ENCODE peak calls at places on chromosomes 4 and X, in eight cellular contexts. K is NB4, N is epithelial cell of esophagus, S is GM06990, G is AG04450, Y is nephron progenitor cell, W is MM.1S, F is lower leg skin. V is an unnamed sample.

GRCh38 chrX:155434906-155435743 is 23.3 kb downstream of the F8A3 start:
- DNase-seq in N (no peak), F (no peak), W (no peak), S (no peak), Y (no peak), K (peak), G (no peak), V (no peak)

GRCh38 chr4:55030606-55031005 is 94.8 kb downstream of the KDR start:
- DNase-seq in S (no peak), K (no peak), Y (peak), N (peak), W (no peak), G (no peak), F (no peak), V (no peak)

GRCh38 chr4:104747635-104748034 is 252.9 kb upstream of the CXXC4 start:
- DNase-seq in Y (no peak), W (no peak), G (no peak), F (no peak), K (no peak), S (no peak), N (peak), V (no peak)

GRCh38 chr4:25670991-25671390 is 15.3 kb downstream of the SLC34A2 start:
- DNase-seq in S (no peak), F (no peak), Y (no peak), W (no peak), G (no peak), N (no peak), K (no peak), V (no peak)

GRCh38 chr4:37689353-37689752 is 3.2 kb upstream of the RELL1 start:
- DNase-seq in F (no peak), G (no peak), Y (no peak), S (no peak), K (peak), W (no peak), N (no peak), V (no peak)

GRCh38 chr4:99679204-99679603 is 21.6 kb upstream of the C4orf54 start:
- DNase-seq in W (no peak), S (no peak), N (no peak), F (no peak), G (no peak), Y (no peak), K (no peak), V (no peak)

GRCh38 chr4:188178276-188178675 is 39.0 kb downstream of the TRIML1 start:
- DNase-seq in Y (no peak), F (no peak), G (no peak), N (peak), S (no peak), W (no peak), K (no peak), V (no peak)

GRCh38 chr4:3201718-3202702 is 46.9 kb upstream of the MSANTD1 start:
- DNase-seq in W (no peak), G (peak), S (peak), F (no peak), N (no peak), K (peak), Y (no peak), V (peak)

GRCh38 chr4:80208606-80209005 is 11.3 kb downstream of the PRDM8 start:
- DNase-seq in F (no peak), W (no peak), Y (no peak), G (no peak), N (no peak), K (no peak), S (no peak), V (no peak)

GRCh38 chr4:99324978-99325377 is 3.8 kb upstream of the ADH1B start:
- DNase-seq in K (no peak), W (no peak), G (peak), Y (no peak), N (peak), S (no peak), F (peak), V (no peak)

GRCh38 chr4:89324671-89325070 is 17.1 kb upstream of the GPRIN3 start:
- DNase-seq in F (peak), S (peak), Y (no peak), G (no peak), W (peak), K (peak), N (no peak), V (peak)

GRCh38 chr4:81723927-81724587 is 252.3 kb upstream of the RASGEF1B start:
- DNase-seq in Y (no peak), G (no peak), K (no peak), N (peak), F (peak), W (peak), S (no peak), V (no peak)

GRCh38 chrX:110015915-110016314 is 13.0 kb downstream of the TMEM164 start:
- DNase-seq in W (no peak), Y (no peak), K (no peak), S (no peak), F (no peak), N (no peak), G (no peak), V (no peak)

GRCh38 chrX:107738272-107738671 is 37.3 kb downstream of the TSC22D3 start:
- DNase-seq in W (no peak), Y (no peak), G (no peak), F (no peak), S (no peak), K (no peak), N (no peak), V (no peak)

GRCh38 chrX:119880076-119880475 is 8.4 kb downstream of the NDUFA1 start:
- DNase-seq in F (no peak), G (no peak), W (peak), K (no peak), N (no peak), Y (no peak), S (peak), V (no peak)

GRCh38 chr4:170949084-170949483 is 859.3 kb upstream of the AADAT start:
- DNase-seq in G (no peak), S (no peak), Y (no peak), N (no peak), K (no peak), F (no peak), W (no peak), V (no peak)

GRCh38 chr4:81049861-81050423 is 19.4 kb downstream of the BMP3 start:
- DNase-seq in W (no peak), N (no peak), Y (no peak), S (no peak), G (no peak), K (no peak), F (no peak), V (no peak)

GRCh38 chr4:163558539-163559044 is 64.1 kb downstream of the TMA16 start:
- DNase-seq in S (peak), Y (no peak), N (peak), G (no peak), K (no peak), F (peak), W (no peak), V (no peak)

DNA sequence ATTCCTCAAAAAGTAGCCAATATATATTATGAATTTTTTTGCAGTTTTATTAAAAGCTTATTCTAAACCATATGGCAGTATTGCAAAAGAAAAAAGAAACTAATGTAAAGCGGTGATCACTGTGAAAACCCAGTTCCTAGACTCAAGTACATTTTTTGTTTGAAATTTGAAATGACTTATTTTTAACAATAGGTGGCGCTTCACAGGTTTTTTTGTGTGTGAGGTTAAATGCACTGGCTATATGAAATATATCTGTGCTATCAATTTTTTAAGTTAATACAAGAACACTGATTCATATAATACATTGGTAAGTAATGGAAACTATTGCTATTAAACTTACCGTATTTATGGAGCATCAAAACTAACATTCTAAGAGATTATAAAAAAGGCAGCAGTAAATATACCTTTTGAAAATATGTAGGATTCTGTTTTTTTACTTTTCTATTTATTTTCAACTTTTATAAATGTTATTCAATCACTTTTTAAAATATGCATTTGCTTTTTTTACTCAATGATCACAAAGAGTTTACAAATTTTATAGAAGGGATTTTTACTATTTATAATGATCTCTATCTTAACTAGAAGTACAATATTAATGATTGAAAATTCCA is 5.6 kb upstream of the SPRY1 start:
- DNase-seq in F (no peak), K (peak), Y (no peak), G (no peak), N (peak), W (peak), S (no peak), V (no peak)
- TF ChIP-seq CTCF in F (no peak), K (peak), Y (peak), G (peak), N (peak), W (peak), S (peak), V (peak)

DNA sequence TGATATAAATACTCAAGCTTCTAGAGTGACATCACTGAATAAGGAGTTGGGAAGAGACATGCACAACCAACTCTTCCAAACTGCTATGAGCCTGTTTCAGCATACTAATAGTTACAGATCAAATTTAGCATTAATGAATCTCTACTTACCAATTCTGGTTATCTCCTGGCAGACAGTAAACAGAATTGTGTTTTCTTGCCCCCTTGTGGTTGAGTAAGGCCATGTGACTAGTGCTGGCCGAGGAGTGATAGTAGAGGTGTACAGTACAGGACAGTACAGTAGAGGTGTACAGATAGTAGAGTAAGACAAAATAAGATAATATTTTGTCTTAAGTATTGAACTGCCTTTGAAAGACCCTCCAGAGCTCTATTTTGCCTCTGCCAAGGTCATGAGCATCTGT is 681.4 kb downstream of the GABRG1 start:
- DNase-seq in N (peak), G (no peak), W (peak), K (peak), Y (peak), S (no peak), F (no peak), V (no peak)
- TF ChIP-seq CTCF in N (no peak), G (peak), W (peak), K (peak), Y (peak), S (peak), F (no peak), V (no peak)

GRCh38 chr4:38902695-38903094 is 35.1 kb downstream of the FAM114A1 start:
- DNase-seq in F (no peak), S (peak), K (peak), G (no peak), W (peak), N (peak), Y (no peak), V (peak)
- TF ChIP-seq CTCF in F (no peak), S (peak), K (peak), G (no peak), W (peak), N (peak), Y (peak), V (peak)

GRCh38 chr4:76811604-76812412 is 86.1 kb downstream of the SOWAHB start:
- DNase-seq in K (no peak), N (no peak), F (no peak), W (no peak), S (no peak), G (no peak), Y (no peak), V (no peak)
- TF ChIP-seq CTCF in K (no peak), N (no peak), F (no peak), W (no peak), S (no peak), G (peak), Y (no peak), V (no peak)

GRCh38 chrX:38304010-38304409 is 23.3 kb downstream of the RPGR start:
- DNase-seq in W (no peak), Y (no peak), K (no peak), F (no peak), G (no peak), N (peak), S (no peak), V (no peak)
- TF ChIP-seq CTCF in W (no peak), Y (peak), K (peak), F (no peak), G (peak), N (peak), S (peak), V (no peak)

DNA sequence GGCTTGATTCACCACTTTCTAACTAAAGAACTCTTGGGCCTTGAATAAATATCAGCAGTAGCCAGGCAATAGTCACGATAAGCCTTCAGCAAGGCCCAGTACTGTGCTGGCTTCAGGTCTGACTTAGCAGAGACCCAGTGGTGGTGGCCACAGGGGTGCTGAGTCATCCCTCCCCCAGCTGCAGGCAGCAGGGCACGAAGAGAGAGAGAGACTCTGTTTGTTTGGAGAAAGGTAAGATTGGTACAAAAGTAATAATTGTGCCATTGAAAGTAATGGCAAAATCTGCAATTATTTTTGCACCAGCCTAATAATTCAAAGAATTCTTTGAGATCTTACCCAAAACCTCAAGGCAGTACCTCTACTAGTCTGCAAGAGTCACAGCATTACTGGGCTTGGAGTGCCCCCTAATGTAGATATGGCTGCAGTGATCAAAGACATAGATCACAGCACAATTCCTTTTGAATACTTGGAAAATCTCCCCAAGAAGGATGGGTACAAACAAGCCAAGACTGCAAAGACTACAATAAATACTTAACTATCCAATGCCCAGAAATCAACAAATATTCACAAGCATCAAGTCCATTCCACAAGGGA is 159.5 kb upstream of the USP38 start:
- DNase-seq in N (peak), Y (no peak), W (peak), G (no peak), K (peak), S (no peak), F (no peak), V (no peak)
- TF ChIP-seq CTCF in N (no peak), Y (no peak), W (peak), G (peak), K (peak), S (peak), F (no peak), V (peak)

GRCh38 chr4:24416293-24416692 is 168.1 kb downstream of the DHX15 start:
- DNase-seq in K (no peak), W (no peak), G (no peak), S (no peak), N (no peak), F (no peak), Y (no peak), V (no peak)

GRCh38 chr4:24411299-24411698 is 173.1 kb downstream of the DHX15 start:
- DNase-seq in G (no peak), F (no peak), Y (no peak), N (no peak), W (no peak), K (no peak), S (no peak), V (no peak)

GRCh38 chr4:24417206-24417605 is 167.1 kb downstream of the DHX15 start:
- DNase-seq in G (no peak), S (no peak), N (no peak), Y (no peak), K (no peak), W (no peak), F (no peak), V (no peak)

GRCh38 chr4:24408640-24409039 is 175.7 kb downstream of the DHX15 start:
- DNase-seq in F (no peak), W (no peak), K (no peak), G (no peak), N (no peak), S (no peak), Y (no peak), V (no peak)

GRCh38 chr4:24413311-24413784 is 171.0 kb downstream of the DHX15 start:
- DNase-seq in Y (no peak), G (no peak), W (no peak), K (no peak), F (no peak), S (no peak), N (no peak), V (no peak)
- TF ChIP-seq CTCF in Y (no peak), G (no peak), W (no peak), K (no peak), F (no peak), S (no peak), N (no peak), V (no peak)

GRCh38 chr4:8932884-8933283 is 61.2 kb upstream of the HMX1 start:
- DNase-seq in Y (no peak), W (no peak), G (no peak), N (no peak), F (no peak), K (no peak), S (no peak), V (no peak)

GRCh38 chr4:8922481-8922880 is 50.8 kb upstream of the HMX1 start:
- DNase-seq in G (no peak), Y (no peak), S (no peak), W (no peak), F (no peak), N (no peak), K (no peak), V (no peak)

GRCh38 chr4:8928074-8928473 is 56.4 kb upstream of the HMX1 start:
- DNase-seq in N (no peak), F (no peak), G (no peak), S (no peak), K (no peak), Y (no peak), W (no peak), V (no peak)
- TF ChIP-seq CTCF in N (no peak), F (no peak), G (no peak), S (no peak), K (no peak), Y (no peak), W (no peak), V (no peak)

V was measured in GM10248.